ENCODE peak calls at places on chromosomes 6 and 20, in five cellular contexts. One of them, this sample, is unnamed.
A peak's percentile ranks its signal among the peaks of the same experiment; 100 is the strongest.

GRCh38 chr6:15096894-15097837 is 148.7 kb upstream of the JARID2 start:
- DNase-seq in GM03348: no peak
- DNase-seq in EL: no peak
- DNase-seq in A549: no peak
- DNase-seq in T-cell: no peak
- DNase-seq in this sample: no peak

GRCh38 chr20:6678101-6678500 is 89.4 kb upstream of the BMP2 start:
- DNase-seq in GM03348: no peak
- DNase-seq in EL: no peak
- DNase-seq in A549: no peak
- DNase-seq in T-cell: no peak
- DNase-seq in this sample: no peak

GRCh38 chr20:50799176-50799889 is 4.5 kb downstream of the BCAS4 start:
- DNase-seq in GM03348: no peak
- DNase-seq in EL: no peak
- DNase-seq in A549: no peak
- DNase-seq in T-cell: no peak
- DNase-seq in this sample: no peak

GRCh38 chr6:142440603-142441293 is 138.9 kb downstream of the ADGRG6 start:
- DNase-seq in GM03348: no peak
- DNase-seq in EL: no peak
- DNase-seq in A549: no peak
- DNase-seq in T-cell: no peak
- DNase-seq in this sample: no peak

GRCh38 chr20:60056345-60057122 is 98.3 kb downstream of the CDH26 start:
- DNase-seq in GM03348: no peak
- DNase-seq in EL: no peak
- DNase-seq in A549: no peak
- DNase-seq in T-cell: no peak
- DNase-seq in this sample: no peak

GRCh38 chr6:24918641-24919403 is 16.9 kb downstream of the RIPOR2 start:
- DNase-seq in GM03348: no peak
- DNase-seq in EL: no peak
- DNase-seq in A549: no peak
- DNase-seq in T-cell: no peak
- DNase-seq in this sample: no peak

GRCh38 chr20:24337551-24337950 is 131.9 kb upstream of the SYNDIG1 start:
- DNase-seq in GM03348: no peak
- DNase-seq in EL: no peak
- DNase-seq in A549: no peak
- DNase-seq in T-cell: no peak
- DNase-seq in this sample: no peak

GRCh38 chr6:122753688-122754056 is 25.8 kb upstream of the FABP7 start:
- DNase-seq in GM03348: no peak
- DNase-seq in EL: peak; percentile 9
- DNase-seq in A549: no peak
- DNase-seq in T-cell: no peak
- DNase-seq in this sample: no peak

GRCh38 chr6:156943816-156944215 is 166.6 kb downstream of the ARID1B start:
- DNase-seq in GM03348: no peak
- DNase-seq in EL: no peak
- DNase-seq in A549: no peak
- DNase-seq in T-cell: no peak
- DNase-seq in this sample: no peak

GRCh38 chr6:146598785-146599405 is at the start of gene ADGB:
- DNase-seq in GM03348: peak; percentile 76
- DNase-seq in EL: peak; percentile 70
- DNase-seq in A549: peak; percentile 15
- DNase-seq in T-cell: no peak
- DNase-seq in this sample: no peak

GRCh38 chr20:17611540-17612286 is 41.8 kb downstream of the DSTN start:
- DNase-seq in GM03348: peak; percentile 60
- DNase-seq in EL: peak; percentile 39
- DNase-seq in A549: peak; percentile 31
- DNase-seq in T-cell: no peak
- DNase-seq in this sample: no peak

GRCh38 chr6:37936909-37937308 is 117.4 kb downstream of the ZFAND3 start:
- DNase-seq in GM03348: no peak
- DNase-seq in EL: no peak
- DNase-seq in A549: no peak
- DNase-seq in T-cell: no peak
- DNase-seq in this sample: no peak

GRCh38 chr6:29850011-29850553 is 22.5 kb downstream of the HLA-G start:
- DNase-seq in GM03348: peak; percentile 24
- DNase-seq in EL: no peak
- DNase-seq in A549: no peak
- DNase-seq in T-cell: no peak
- DNase-seq in this sample: no peak

GRCh38 chr20:36601546-36601945 is 4.0 kb upstream of the RAB5IF start:
- DNase-seq in GM03348: no peak
- DNase-seq in EL: no peak
- DNase-seq in A549: no peak
- DNase-seq in T-cell: no peak
- DNase-seq in this sample: no peak

GRCh38 chr6:33425668-33426577 is 6.1 kb downstream of the SYNGAP1 start:
- DNase-seq in GM03348: peak; percentile 91
- DNase-seq in EL: peak; percentile 88
- DNase-seq in A549: peak; percentile 83
- DNase-seq in T-cell: peak; percentile 68
- DNase-seq in this sample: peak; percentile 76

GRCh38 chr6:133171989-133172604 is 69.1 kb upstream of the EYA4 start:
- DNase-seq in GM03348: no peak
- DNase-seq in EL: no peak
- DNase-seq in A549: no peak
- DNase-seq in T-cell: no peak
- DNase-seq in this sample: no peak

GRCh38 chr6:5028301-5028700 is 24.5 kb upstream of the RPP40 start:
- DNase-seq in GM03348: no peak
- DNase-seq in EL: no peak
- DNase-seq in A549: no peak
- DNase-seq in T-cell: no peak
- DNase-seq in this sample: no peak

GRCh38 chr20:635609-636338 is 17.2 kb downstream of the SRXN1 start:
- DNase-seq in GM03348: no peak
- DNase-seq in EL: no peak
- DNase-seq in A549: no peak
- DNase-seq in T-cell: no peak
- DNase-seq in this sample: no peak

This sample was measured in effector memory CD4-positive, alpha-beta T cell.